ENCODE peak calls at places on chromosome 20, in five cellular contexts. J is RCC 7860, B is activated gamma-delta T cell treated with Interleukin-2 at 50 U/mL for 16 hours, O is fibroblast of the conjunctiva, G is T-cell. A is an unnamed sample.

GRCh38 chr20:36377348-36378326 is 71.5 kb downstream of the DLGAP4 start:
- DNase-seq in B (no peak), G (no peak), J (no peak), O (no peak), A (no peak)

GRCh38 chr20:42041000-42041565 is 422.9 kb upstream of the CHD6 start:
- DNase-seq in G (no peak), J (no peak), O (no peak), B (no peak), A (no peak)

GRCh38 chr20:35145141-35145564 is 2.0 kb downstream of the EDEM2 start:
- DNase-seq in O (peak), G (peak), J (peak), B (peak), A (peak)

GRCh38 chr20:38386004-38386403 is 39.7 kb downstream of the LBP start:
- DNase-seq in O (no peak), G (no peak), J (no peak), B (no peak), A (no peak)

GRCh38 chr20:20393207-20393606 is 25.3 kb downstream of the INSM1 start:
- DNase-seq in G (no peak), J (no peak), O (no peak), B (no peak), A (no peak)

GRCh38 chr20:35820715-35821114 is 48.9 kb downstream of the PHF20 start:
- DNase-seq in J (peak), G (no peak), O (no peak), B (no peak), A (no peak)

GRCh38 chr20:15139522-15139921 is 802.1 kb upstream of the FLRT3 start:
- DNase-seq in B (no peak), G (no peak), J (no peak), O (no peak), A (no peak)

GRCh38 chr20:17747431-17747846 is 47.7 kb downstream of the BANF2 start:
- DNase-seq in B (no peak), O (peak), G (no peak), J (peak), A (no peak)

GRCh38 chr20:20195011-20195705 is 142.8 kb downstream of the CFAP61 start:
- DNase-seq in J (no peak), O (no peak), G (no peak), B (no peak), A (no peak)

GRCh38 chr20:59403261-59403961 is 103.0 kb downstream of the EDN3 start:
- DNase-seq in O (no peak), J (no peak), B (peak), G (peak), A (peak)

GRCh38 chr20:32249030-32249738 is 28.3 kb upstream of the KIF3B start:
- DNase-seq in O (no peak), G (peak), B (peak), J (no peak), A (peak)

GRCh38 chr20:46709459-46710148 is at the start of gene SLC2A10:
- DNase-seq in G (no peak), B (no peak), J (no peak), O (peak), A (no peak)

GRCh38 chr20:44154521-44155001 is 32.4 kb downstream of the JPH2 start:
- DNase-seq in O (no peak), J (no peak), G (no peak), B (no peak), A (no peak)

GRCh38 chr20:50691585-50692552 is 527 bp upstream of the RIPOR3 start:
- DNase-seq in B (no peak), G (no peak), O (peak), J (no peak), A (no peak)

GRCh38 chr20:50317644-50318043 is 127.0 kb downstream of the CEBPB start:
- DNase-seq in J (no peak), B (no peak), G (no peak), O (no peak), A (no peak)

GRCh38 chr20:63978319-63979220 is 872 bp downstream of the SAMD10 start:
- DNase-seq in O (no peak), J (peak), B (peak), G (peak), A (peak)

GRCh38 chr20:47576516-47577033 is 74.9 kb downstream of the NCOA3 start:
- DNase-seq in B (no peak), J (peak), O (peak), G (peak), A (no peak)

GRCh38 chr20:432208-432607 is 24.1 kb downstream of the RBCK1 start:
- DNase-seq in O (no peak), J (no peak), B (no peak), G (no peak), A (no peak)

GRCh38 chr20:24615353-24615752 is 145.9 kb downstream of the SYNDIG1 start:
- DNase-seq in J (no peak), O (no peak), G (no peak), B (no peak), A (no peak)

GRCh38 chr20:15515706-15516105 is 1057.5 kb downstream of the KIF16B start:
- DNase-seq in O (no peak), J (no peak), G (no peak), B (no peak), A (no peak)

GRCh38 chr20:34364013-34364382 is 925 bp downstream of the ITCH start:
- DNase-seq in G (no peak), O (no peak), B (no peak), J (no peak), A (no peak)

GRCh38 chr20:46710149-46710913 is 882 bp downstream of the SLC2A10 start:
- DNase-seq in G (no peak), B (no peak), J (no peak), O (no peak), A (no peak)

GRCh38 chr20:56428881-56429280 is 16.8 kb downstream of the CASS4 start:
- DNase-seq in J (peak), B (no peak), G (no peak), O (no peak), A (no peak)

GRCh38 chr20:34967421-34967820 is 11.8 kb downstream of the MYH7B start:
- DNase-seq in G (no peak), J (no peak), O (no peak), B (no peak), A (no peak)

GRCh38 chr20:10960416-10960815 is 286.6 kb upstream of the JAG1 start:
- DNase-seq in J (no peak), O (no peak), B (no peak), G (no peak), A (no peak)

A was measured in CD8-positive, alpha-beta memory T cell.